ENCODE peak calls at places on chromosomes 16 and 17, in six cellular contexts. One of them, this sample, is unnamed.

GRCh38 chr16:10867199-10867598 is 9.8 kb upstream of the CIITA start:
- DNase-seq in tibial nerve: no peak
- DNase-seq in transverse colon: no peak
- DNase-seq in right lobe of liver: peak
- DNase-seq in adrenal gland: no peak
- DNase-seq in IMR-90: no peak
- DNase-seq in this sample: no peak

GRCh38 chr17:20954794-20955193 is 88.0 kb downstream of the USP22 start:
- DNase-seq in right lobe of liver: no peak
- DNase-seq in adrenal gland: no peak
- DNase-seq in transverse colon: no peak
- DNase-seq in tibial nerve: no peak
- DNase-seq in IMR-90: no peak
- DNase-seq in this sample: no peak

GRCh38 chr16:31833047-31833446 is 40.6 kb upstream of the ZNF267 start:
- DNase-seq in tibial nerve: no peak
- DNase-seq in IMR-90: no peak
- DNase-seq in right lobe of liver: no peak
- DNase-seq in adrenal gland: no peak
- DNase-seq in transverse colon: no peak
- DNase-seq in this sample: no peak

GRCh38 chr17:58088624-58089023 is 5.4 kb downstream of the DYNLL2 start:
- DNase-seq in tibial nerve: no peak
- DNase-seq in transverse colon: no peak
- DNase-seq in right lobe of liver: no peak
- DNase-seq in IMR-90: no peak
- DNase-seq in adrenal gland: no peak
- DNase-seq in this sample: no peak

GRCh38 chr17:79838541-79839274 is 532 bp downstream of the CBX4 start:
- DNase-seq in adrenal gland: peak
- DNase-seq in right lobe of liver: peak
- DNase-seq in IMR-90: peak
- DNase-seq in tibial nerve: no peak
- DNase-seq in transverse colon: peak
- DNase-seq in this sample: peak

GRCh38 chr17:13030459-13031305 is 12.9 kb upstream of the ELAC2 start:
- DNase-seq in adrenal gland: no peak
- DNase-seq in transverse colon: peak
- DNase-seq in right lobe of liver: no peak
- DNase-seq in IMR-90: peak
- DNase-seq in tibial nerve: peak
- DNase-seq in this sample: no peak

GRCh38 chr16:58503166-58503862 is 3.4 kb downstream of the NDRG4 start:
- DNase-seq in tibial nerve: no peak
- DNase-seq in transverse colon: no peak
- DNase-seq in right lobe of liver: no peak
- DNase-seq in IMR-90: no peak
- DNase-seq in adrenal gland: no peak
- DNase-seq in this sample: peak

GRCh38 chr17:21095735-21096134 is 31.0 kb upstream of the DHRS7B start:
- DNase-seq in adrenal gland: no peak
- DNase-seq in right lobe of liver: no peak
- DNase-seq in IMR-90: no peak
- DNase-seq in tibial nerve: no peak
- DNase-seq in transverse colon: no peak
- DNase-seq in this sample: no peak

GRCh38 chr17:39928868-39929651 is 1.5 kb downstream of the LRRC3C start:
- DNase-seq in transverse colon: no peak
- DNase-seq in tibial nerve: no peak
- DNase-seq in adrenal gland: peak
- DNase-seq in right lobe of liver: no peak
- DNase-seq in IMR-90: peak
- DNase-seq in this sample: no peak

GRCh38 chr16:1983544-1984346 is at the start of gene GFER:
- DNase-seq in adrenal gland: peak
- DNase-seq in right lobe of liver: peak
- DNase-seq in IMR-90: peak
- DNase-seq in tibial nerve: peak
- DNase-seq in transverse colon: peak
- DNase-seq in this sample: peak

GRCh38 chr17:68612923-68613292 is 11.7 kb upstream of the FAM20A start:
- DNase-seq in adrenal gland: no peak
- DNase-seq in right lobe of liver: no peak
- DNase-seq in transverse colon: no peak
- DNase-seq in tibial nerve: no peak
- DNase-seq in IMR-90: no peak
- DNase-seq in this sample: no peak

GRCh38 chr17:17815062-17815406 is 21.8 kb downstream of the SREBF1 start:
- DNase-seq in tibial nerve: no peak
- DNase-seq in right lobe of liver: no peak
- DNase-seq in adrenal gland: peak
- DNase-seq in transverse colon: no peak
- DNase-seq in IMR-90: no peak
- DNase-seq in this sample: no peak

GRCh38 chr17:74230896-74231295 is 17.5 kb downstream of the TTYH2 start:
- DNase-seq in right lobe of liver: no peak
- DNase-seq in tibial nerve: no peak
- DNase-seq in transverse colon: no peak
- DNase-seq in adrenal gland: no peak
- DNase-seq in IMR-90: no peak
- DNase-seq in this sample: no peak

GRCh38 chr17:35083071-35083470 is 19.6 kb upstream of the RFFL start:
- DNase-seq in tibial nerve: no peak
- DNase-seq in IMR-90: no peak
- DNase-seq in adrenal gland: no peak
- DNase-seq in transverse colon: no peak
- DNase-seq in right lobe of liver: no peak
- DNase-seq in this sample: no peak

GRCh38 chr17:58671969-58672368 is 19.9 kb downstream of the TEX14 start:
- DNase-seq in right lobe of liver: no peak
- DNase-seq in IMR-90: no peak
- DNase-seq in transverse colon: no peak
- DNase-seq in adrenal gland: no peak
- DNase-seq in tibial nerve: no peak
- DNase-seq in this sample: no peak

GRCh38 chr17:77445030-77445907 is 304.5 kb downstream of the SEC14L1 start:
- DNase-seq in transverse colon: peak
- DNase-seq in adrenal gland: no peak
- DNase-seq in right lobe of liver: no peak
- DNase-seq in IMR-90: peak
- DNase-seq in tibial nerve: peak
- DNase-seq in this sample: peak

GRCh38 chr16:3215601-3216262 is 19.2 kb downstream of the ZNF200 start:
- DNase-seq in right lobe of liver: no peak
- DNase-seq in IMR-90: no peak
- DNase-seq in transverse colon: no peak
- DNase-seq in adrenal gland: no peak
- DNase-seq in tibial nerve: no peak
- DNase-seq in this sample: no peak

GRCh38 chr17:78748048-78748729 is 33.9 kb downstream of the CYTH1 start:
- DNase-seq in right lobe of liver: no peak
- DNase-seq in tibial nerve: peak
- DNase-seq in transverse colon: peak
- DNase-seq in adrenal gland: no peak
- DNase-seq in IMR-90: no peak
- DNase-seq in this sample: no peak

GRCh38 chr17:66450857-66451158 is 148.4 kb downstream of the PRKCA start:
- DNase-seq in IMR-90: no peak
- DNase-seq in adrenal gland: no peak
- DNase-seq in tibial nerve: no peak
- DNase-seq in right lobe of liver: no peak
- DNase-seq in transverse colon: no peak
- DNase-seq in this sample: no peak

GRCh38 chr17:66450008-66450856 is 147.8 kb downstream of the PRKCA start:
- DNase-seq in transverse colon: no peak
- DNase-seq in adrenal gland: no peak
- DNase-seq in IMR-90: no peak
- DNase-seq in tibial nerve: no peak
- DNase-seq in right lobe of liver: no peak
- DNase-seq in this sample: no peak

GRCh38 chr17:66448008-66448644 is 145.7 kb downstream of the PRKCA start:
- DNase-seq in adrenal gland: no peak
- DNase-seq in IMR-90: no peak
- DNase-seq in tibial nerve: no peak
- DNase-seq in transverse colon: no peak
- DNase-seq in right lobe of liver: no peak
- DNase-seq in this sample: no peak

GRCh38 chr17:66449418-66449977 is 147.1 kb downstream of the PRKCA start:
- DNase-seq in right lobe of liver: no peak
- DNase-seq in transverse colon: no peak
- DNase-seq in IMR-90: no peak
- DNase-seq in tibial nerve: no peak
- DNase-seq in adrenal gland: no peak
- DNase-seq in this sample: no peak

GRCh38 chr17:66451188-66452149 is 149.1 kb downstream of the PRKCA start:
- DNase-seq in tibial nerve: no peak
- DNase-seq in right lobe of liver: peak
- DNase-seq in transverse colon: peak
- DNase-seq in adrenal gland: no peak
- DNase-seq in IMR-90: no peak
- DNase-seq in this sample: no peak
- TF ChIP-seq CTCF in tibial nerve: no peak
- TF ChIP-seq CTCF in right lobe of liver: peak
- TF ChIP-seq CTCF in transverse colon: peak
- TF ChIP-seq CTCF in adrenal gland: no peak
- TF ChIP-seq CTCF in IMR-90: peak
- TF ChIP-seq CTCF in this sample: no peak

GRCh38 chr17:7575959-7576358 is 3.5 kb upstream of the CD68 start:
- DNase-seq in IMR-90: no peak
- DNase-seq in right lobe of liver: no peak
- DNase-seq in tibial nerve: no peak
- DNase-seq in transverse colon: no peak
- DNase-seq in adrenal gland: no peak
- DNase-seq in this sample: no peak

GRCh38 chr17:7575481-7575883 is 4.0 kb upstream of the CD68 start:
- DNase-seq in IMR-90: no peak
- DNase-seq in tibial nerve: no peak
- DNase-seq in right lobe of liver: no peak
- DNase-seq in transverse colon: no peak
- DNase-seq in adrenal gland: peak
- DNase-seq in this sample: no peak

GRCh38 chr17:7577327-7578199 is 1.9 kb upstream of the CD68 start:
- DNase-seq in IMR-90: no peak
- DNase-seq in tibial nerve: no peak
- DNase-seq in right lobe of liver: peak
- DNase-seq in transverse colon: no peak
- DNase-seq in adrenal gland: no peak
- DNase-seq in this sample: no peak

GRCh38 chr17:7574176-7574953 is 5.1 kb upstream of the CD68 start:
- DNase-seq in adrenal gland: peak
- DNase-seq in IMR-90: peak
- DNase-seq in right lobe of liver: peak
- DNase-seq in tibial nerve: no peak
- DNase-seq in transverse colon: no peak
- DNase-seq in this sample: no peak

DNA sequence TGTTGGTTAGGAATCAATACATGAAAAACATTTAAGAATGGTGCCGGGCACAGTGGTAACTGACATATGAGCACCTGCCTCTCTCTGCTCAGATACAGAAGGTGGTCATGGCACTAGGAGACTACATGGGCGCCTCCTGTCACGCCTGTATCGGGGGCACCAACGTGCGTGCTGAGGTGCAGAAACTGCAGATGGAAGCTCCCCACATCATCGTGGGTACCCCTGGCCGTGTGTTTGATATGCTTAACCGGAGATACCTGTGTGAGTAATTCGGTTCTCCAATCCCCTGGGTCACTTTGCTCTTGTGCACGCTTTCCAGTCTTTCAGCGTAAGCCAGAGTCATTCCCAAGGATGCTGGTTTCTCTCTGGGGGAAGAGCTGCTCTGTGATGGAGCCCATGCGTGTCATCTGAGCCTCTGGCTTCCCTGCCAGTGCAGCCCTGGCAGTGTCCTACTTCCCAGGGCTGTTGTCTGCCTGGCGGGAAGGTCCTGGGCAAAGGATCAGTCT is 3.0 kb upstream of the CD68 start:
- DNase-seq in tibial nerve: no peak
- DNase-seq in right lobe of liver: no peak
- DNase-seq in transverse colon: no peak
- DNase-seq in IMR-90: no peak
- DNase-seq in adrenal gland: no peak
- DNase-seq in this sample: no peak
- TF ChIP-seq POLR2A in tibial nerve: no peak
- TF ChIP-seq POLR2A in right lobe of liver: no peak
- TF ChIP-seq POLR2A in transverse colon: no peak
- TF ChIP-seq POLR2A in IMR-90: no peak
- TF ChIP-seq POLR2A in adrenal gland: no peak
- TF ChIP-seq POLR2A in this sample: no peak

DNA sequence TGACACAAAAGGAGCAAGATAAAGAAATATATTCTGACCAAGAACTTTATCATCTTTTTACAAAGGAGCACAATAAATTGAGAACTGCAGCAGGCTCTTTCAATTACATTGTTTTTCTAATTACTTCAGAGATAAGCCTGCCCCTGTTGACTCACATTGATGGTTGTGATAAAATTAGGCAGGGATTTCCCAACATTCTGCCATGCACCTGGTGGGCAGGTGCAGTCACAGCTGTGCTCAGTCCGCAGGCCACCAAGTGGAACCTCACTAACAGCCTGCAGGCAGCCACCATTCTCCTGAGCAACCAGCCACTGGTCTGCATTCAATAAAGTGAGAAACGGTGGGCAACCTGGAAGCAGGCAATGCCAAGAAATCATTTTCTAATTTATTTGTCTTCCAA is 5.1 kb downstream of the FANCA start:
- DNase-seq in IMR-90: no peak
- DNase-seq in adrenal gland: no peak
- DNase-seq in transverse colon: no peak
- DNase-seq in right lobe of liver: no peak
- DNase-seq in tibial nerve: no peak
- DNase-seq in this sample: no peak
- H3K4me3 ChIP-seq in IMR-90: no peak
- H3K4me3 ChIP-seq in adrenal gland: no peak
- H3K4me3 ChIP-seq in transverse colon: no peak
- H3K4me3 ChIP-seq in right lobe of liver: no peak
- H3K4me3 ChIP-seq in tibial nerve: no peak
- H3K4me3 ChIP-seq in this sample: no peak

DNA sequence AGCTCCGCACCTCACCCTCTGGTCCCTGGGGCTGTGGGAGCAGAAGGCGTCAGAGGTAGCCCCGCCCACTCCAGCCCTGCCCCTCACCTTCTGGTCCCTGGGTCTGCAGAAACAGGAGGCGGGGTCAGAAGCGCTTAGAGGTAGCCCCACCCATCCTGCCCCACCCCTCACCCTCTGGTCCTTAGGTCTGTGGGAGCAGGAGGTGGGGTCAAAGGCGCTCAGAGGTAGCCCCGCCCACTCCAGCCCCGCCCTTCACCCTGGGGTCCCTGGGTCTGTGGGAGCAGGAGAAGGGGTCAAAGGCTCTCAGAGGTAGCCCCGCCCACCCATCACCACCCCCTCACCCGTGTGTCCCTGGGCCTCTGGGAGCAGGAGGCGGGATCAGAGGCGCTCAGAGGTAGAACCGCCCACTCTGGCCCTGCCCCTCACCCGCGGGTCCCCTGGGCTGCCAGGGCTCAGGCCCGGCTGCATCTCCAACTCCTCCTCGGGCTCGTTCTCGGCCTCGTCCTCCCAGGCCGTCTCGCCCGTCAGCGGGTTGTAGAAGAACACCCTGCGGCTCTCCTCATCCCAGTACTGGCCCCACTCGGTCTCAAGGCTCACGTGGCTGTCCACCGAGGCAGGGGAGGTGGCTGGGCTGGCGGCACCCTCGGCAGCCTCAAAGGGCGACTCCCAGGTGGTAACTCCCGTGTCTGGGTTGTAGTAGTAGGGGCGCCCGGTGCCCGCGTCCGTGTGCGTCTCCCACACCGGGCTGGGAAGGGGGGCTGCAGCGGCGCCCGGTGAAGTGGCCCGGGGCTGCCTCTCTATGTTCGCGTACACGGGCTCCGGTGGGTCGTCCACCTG is 27.2 kb downstream of the ARHGAP27 start:
- DNase-seq in transverse colon: peak
- DNase-seq in IMR-90: no peak
- DNase-seq in tibial nerve: no peak
- DNase-seq in adrenal gland: no peak
- DNase-seq in right lobe of liver: no peak
- DNase-seq in this sample: peak
- TF ChIP-seq CTCF in transverse colon: no peak
- TF ChIP-seq CTCF in IMR-90: no peak
- TF ChIP-seq CTCF in tibial nerve: no peak
- TF ChIP-seq CTCF in adrenal gland: no peak
- TF ChIP-seq CTCF in right lobe of liver: no peak
- TF ChIP-seq CTCF in this sample: no peak